ENCODE peak calls at places on chromosomes 4 and X, in five cellular contexts. One of them, this sample, is unnamed.
A peak's percentile ranks its signal among the peaks of the same experiment; 100 is the strongest.

GRCh38 chrX:71111141-71111843 is at the start of gene IL2RG:
- DNase-seq in IMR-90: no peak
- DNase-seq in substantia nigra: no peak
- DNase-seq in transverse colon: peak; percentile 72
- DNase-seq in heart left ventricle: no peak
- DNase-seq in this sample: no peak

GRCh38 chrX:119222932-119223331 is 13.2 kb upstream of the PGRMC1 start:
- DNase-seq in IMR-90: no peak
- DNase-seq in substantia nigra: no peak
- DNase-seq in transverse colon: no peak
- DNase-seq in heart left ventricle: no peak
- DNase-seq in this sample: no peak

GRCh38 chr4:79290376-79290775 is 35.5 kb downstream of the NAA11 start:
- DNase-seq in IMR-90: no peak
- DNase-seq in substantia nigra: no peak
- DNase-seq in transverse colon: no peak
- DNase-seq in heart left ventricle: no peak
- DNase-seq in this sample: no peak

GRCh38 chr4:185535818-185536729 is 767 bp upstream of the PDLIM3 start:
- DNase-seq in IMR-90: no peak
- DNase-seq in substantia nigra: peak; percentile 9
- DNase-seq in transverse colon: peak; percentile 23
- DNase-seq in heart left ventricle: no peak
- DNase-seq in this sample: no peak

GRCh38 chr4:150593996-150594395 is 12.0 kb downstream of the MAB21L2 start:
- DNase-seq in IMR-90: peak; percentile 36
- DNase-seq in substantia nigra: no peak
- DNase-seq in transverse colon: no peak
- DNase-seq in heart left ventricle: no peak
- DNase-seq in this sample: no peak

GRCh38 chr4:129675036-129675435 is 579.1 kb downstream of the C4orf33 start:
- DNase-seq in IMR-90: no peak
- DNase-seq in substantia nigra: no peak
- DNase-seq in transverse colon: no peak
- DNase-seq in heart left ventricle: no peak
- DNase-seq in this sample: no peak

GRCh38 chr4:145531193-145531592 is 49.5 kb downstream of the SMAD1 start:
- DNase-seq in IMR-90: no peak
- DNase-seq in substantia nigra: peak; percentile 27
- DNase-seq in transverse colon: peak; percentile 13
- DNase-seq in heart left ventricle: peak; percentile 52
- DNase-seq in this sample: no peak

GRCh38 chrX:7514871-7515599 is 327.9 kb upstream of the VCX start:
- DNase-seq in IMR-90: no peak
- DNase-seq in substantia nigra: no peak
- DNase-seq in transverse colon: no peak
- DNase-seq in heart left ventricle: no peak
- DNase-seq in this sample: no peak

GRCh38 chr4:121182296-121182695 is 18.2 kb upstream of the TNIP3 start:
- DNase-seq in IMR-90: peak; percentile 33
- DNase-seq in substantia nigra: no peak
- DNase-seq in transverse colon: no peak
- DNase-seq in heart left ventricle: no peak
- DNase-seq in this sample: no peak

GRCh38 chr4:127509155-127509554 is 123.6 kb upstream of the INTU start:
- DNase-seq in IMR-90: peak; percentile 84
- DNase-seq in substantia nigra: no peak
- DNase-seq in transverse colon: no peak
- DNase-seq in heart left ventricle: no peak
- DNase-seq in this sample: no peak

GRCh38 chr4:38062088-38062893 is 102.1 kb downstream of the PTTG2 start:
- DNase-seq in IMR-90: peak; percentile 79
- DNase-seq in substantia nigra: peak; percentile 66
- DNase-seq in transverse colon: peak; percentile 89
- DNase-seq in heart left ventricle: peak; percentile 76
- DNase-seq in this sample: peak; percentile 62
- H3K27ac ChIP-seq in IMR-90: no peak overlapping the region
- H3K27ac ChIP-seq in substantia nigra: no peak overlapping the region
- H3K27ac ChIP-seq in transverse colon: peak overlapping the region; percentile 72
- H3K27ac ChIP-seq in heart left ventricle: peak overlapping the region; percentile 71
- H3K27ac ChIP-seq in this sample: peak overlapping the region; percentile 7

DNA sequence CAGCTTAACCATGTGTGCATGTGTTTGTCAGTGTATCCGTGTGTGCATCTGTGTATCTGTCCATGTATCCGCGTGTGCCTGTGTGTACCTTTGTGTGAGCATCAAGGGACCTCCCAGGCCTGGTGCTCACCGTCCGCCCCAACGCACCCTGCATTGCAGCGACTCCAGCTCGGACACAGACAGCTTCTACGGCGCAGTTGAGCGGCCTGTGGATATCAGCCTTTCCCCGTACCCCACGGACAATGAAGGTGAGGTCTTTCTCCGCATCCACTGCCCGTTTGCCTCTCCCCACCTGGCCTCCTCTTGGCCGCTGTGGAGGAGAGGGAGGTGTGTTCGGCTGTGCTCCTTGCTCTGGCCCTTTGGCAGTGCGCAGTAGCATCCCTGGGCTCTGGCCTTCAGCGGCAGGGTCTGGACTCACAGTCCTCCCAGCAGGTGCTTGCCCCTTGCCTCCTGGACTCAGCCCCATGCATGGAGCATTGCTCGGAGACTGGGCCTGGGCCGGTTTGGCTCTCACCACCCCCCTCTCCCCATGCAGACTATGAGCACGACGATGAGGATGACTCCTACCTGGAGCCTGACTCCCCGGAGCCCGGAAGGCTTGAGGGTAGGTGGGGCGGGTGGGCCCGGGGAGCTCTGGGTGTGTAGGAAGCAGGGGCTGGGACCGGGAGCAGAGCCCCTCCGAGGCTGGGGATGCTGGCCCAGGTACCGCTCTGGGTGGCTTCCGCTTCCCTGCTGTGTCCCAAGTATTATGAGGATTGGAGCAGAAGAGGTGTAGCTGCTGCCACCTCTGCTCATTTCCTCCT is 16.4 kb upstream of the ADD1 start:
- DNase-seq in IMR-90: no peak
- DNase-seq in substantia nigra: no peak
- DNase-seq in transverse colon: no peak
- DNase-seq in heart left ventricle: peak; percentile 54
- DNase-seq in this sample: no peak
- H3K27ac ChIP-seq in IMR-90: no peak overlapping the region
- H3K27ac ChIP-seq in substantia nigra: no peak overlapping the region
- H3K27ac ChIP-seq in transverse colon: no peak overlapping the region
- H3K27ac ChIP-seq in heart left ventricle: no peak overlapping the region
- H3K27ac ChIP-seq in this sample: no peak overlapping the region

GRCh38 chr4:1009647-1010521 is 1.5 kb upstream of the FGFRL1 start:
- DNase-seq in IMR-90: peak; percentile 36
- DNase-seq in substantia nigra: peak; percentile 53
- DNase-seq in transverse colon: peak; percentile 84
- DNase-seq in heart left ventricle: peak; percentile 91
- DNase-seq in this sample: peak; percentile 38
- H3K27ac ChIP-seq in IMR-90: no peak overlapping the region
- H3K27ac ChIP-seq in substantia nigra: no peak overlapping the region
- H3K27ac ChIP-seq in transverse colon: peak overlapping the region; percentile 83
- H3K27ac ChIP-seq in heart left ventricle: no peak overlapping the region
- H3K27ac ChIP-seq in this sample: no peak overlapping the region

DNA sequence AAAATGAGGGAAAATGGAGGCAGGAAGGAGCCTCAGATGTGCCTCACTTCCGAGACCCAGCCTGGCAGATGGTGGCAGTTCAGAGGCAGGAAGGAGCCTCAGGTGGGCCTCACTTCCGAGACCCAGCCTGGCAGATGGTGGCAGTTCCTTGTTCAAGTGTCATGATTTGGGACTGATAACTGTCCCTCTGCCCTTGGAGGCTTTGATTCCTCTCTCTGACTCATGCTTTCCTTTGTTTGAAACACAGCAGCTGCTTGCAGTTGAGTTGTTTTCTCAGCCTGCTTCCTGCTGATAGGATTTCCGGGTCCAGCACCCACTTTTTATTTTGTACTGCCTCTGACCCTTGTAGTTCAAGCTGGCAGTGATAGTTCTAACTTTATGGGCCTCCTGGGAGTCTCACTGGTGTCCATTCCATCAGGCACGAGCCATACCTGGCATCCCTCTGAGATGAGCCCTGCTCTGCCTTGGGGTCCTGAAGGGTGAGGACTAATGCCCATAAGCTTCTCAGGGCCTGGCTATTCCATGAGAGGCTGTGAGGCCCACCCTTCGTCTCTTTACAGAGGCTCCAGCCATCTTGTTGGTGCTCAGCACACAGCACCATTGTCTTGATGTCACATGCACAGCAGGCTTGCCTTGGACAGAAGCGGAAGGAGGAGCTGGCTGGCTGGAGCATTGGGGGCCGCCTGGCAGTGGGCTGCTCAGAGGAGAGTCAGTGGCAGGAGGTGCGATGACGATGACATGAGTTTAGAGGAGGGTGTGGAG is 13.0 kb downstream of the RGS12 start:
- DNase-seq in IMR-90: peak; percentile 62
- DNase-seq in substantia nigra: peak; percentile 29
- DNase-seq in transverse colon: no peak
- DNase-seq in heart left ventricle: peak; percentile 39
- DNase-seq in this sample: no peak
- H3K27ac ChIP-seq in IMR-90: peak overlapping the region; percentile 44
- H3K27ac ChIP-seq in substantia nigra: peak overlapping the region; percentile 31
- H3K27ac ChIP-seq in transverse colon: no peak overlapping the region
- H3K27ac ChIP-seq in heart left ventricle: peak overlapping the region; percentile 13
- H3K27ac ChIP-seq in this sample: peak overlapping the region; percentile 11

DNA sequence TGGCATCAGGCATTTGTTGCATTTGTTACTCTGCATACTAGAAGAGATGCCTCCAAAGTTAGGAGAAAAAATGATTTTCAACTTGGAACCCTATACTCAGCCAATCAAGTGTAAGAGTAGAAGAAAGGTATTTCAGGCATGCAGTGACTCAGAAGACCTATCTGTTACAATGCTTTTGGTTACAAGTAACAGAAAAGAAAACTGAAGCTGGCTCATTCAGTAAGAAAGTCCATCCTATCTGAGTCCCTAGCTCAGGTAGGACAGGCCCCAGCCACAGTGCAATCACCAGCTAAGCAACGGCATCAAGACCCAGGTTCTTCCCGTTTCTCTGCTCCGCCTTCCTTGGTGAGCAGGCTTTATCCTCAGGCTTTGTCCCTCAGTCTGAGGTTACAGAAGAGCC is 23.3 kb downstream of the MECP2 start:
- DNase-seq in IMR-90: peak; percentile 73
- DNase-seq in substantia nigra: no peak
- DNase-seq in transverse colon: no peak
- DNase-seq in heart left ventricle: no peak
- DNase-seq in this sample: no peak
- H3K27ac ChIP-seq in IMR-90: peak overlapping the region; percentile 87
- H3K27ac ChIP-seq in substantia nigra: no peak overlapping the region
- H3K27ac ChIP-seq in transverse colon: no peak overlapping the region
- H3K27ac ChIP-seq in heart left ventricle: no peak overlapping the region
- H3K27ac ChIP-seq in this sample: no peak overlapping the region

DNA sequence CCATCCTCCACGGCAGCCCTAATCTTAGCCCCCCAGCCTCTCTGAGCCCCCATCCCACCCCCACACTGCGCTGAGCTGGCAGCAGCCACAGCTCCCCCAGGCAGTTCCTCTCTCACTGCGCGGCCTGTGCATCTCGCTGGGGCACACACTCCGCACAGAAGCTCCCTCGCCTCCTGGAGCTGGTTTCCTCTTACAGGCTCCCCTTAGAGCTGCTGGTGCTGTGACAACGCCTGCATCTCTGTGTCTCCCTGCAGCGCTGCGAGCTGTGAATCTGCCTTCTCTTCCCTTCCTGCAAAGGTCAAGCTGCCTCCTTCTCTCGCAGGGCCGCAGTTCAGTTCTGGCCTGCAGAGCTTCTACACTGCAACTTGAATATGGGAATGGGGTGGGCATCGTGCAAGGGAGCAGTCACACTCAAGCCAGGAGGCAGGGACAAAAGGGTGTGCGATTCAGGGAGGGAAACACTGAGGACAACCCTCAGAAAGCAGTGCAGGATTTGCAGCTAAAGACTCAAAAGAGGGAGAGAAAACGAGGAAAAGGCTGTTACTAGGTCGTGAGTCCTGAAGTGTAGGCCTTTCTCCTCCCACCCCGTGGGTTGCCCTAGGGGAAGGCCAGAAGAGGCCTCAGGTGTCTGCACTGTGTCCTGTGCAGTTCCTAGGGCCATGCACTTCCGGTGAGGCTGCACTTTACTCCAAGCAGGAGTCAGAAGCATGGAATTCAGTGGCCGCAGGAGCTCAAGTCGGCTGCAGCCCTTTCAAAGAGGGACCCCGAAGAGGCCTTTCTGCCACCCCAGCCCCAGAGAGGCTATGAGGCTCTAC is 87.0 kb downstream of the BCOR start:
- DNase-seq in IMR-90: no peak
- DNase-seq in substantia nigra: no peak
- DNase-seq in transverse colon: no peak
- DNase-seq in heart left ventricle: no peak
- DNase-seq in this sample: no peak
- H3K27ac ChIP-seq in IMR-90: no peak overlapping the region
- H3K27ac ChIP-seq in substantia nigra: no peak overlapping the region
- H3K27ac ChIP-seq in transverse colon: no peak overlapping the region
- H3K27ac ChIP-seq in heart left ventricle: no peak overlapping the region
- H3K27ac ChIP-seq in this sample: no peak overlapping the region

GRCh38 chr4:87077834-87078585 is 142.4 kb downstream of the KLHL8 start:
- DNase-seq in IMR-90: no peak
- DNase-seq in substantia nigra: no peak
- DNase-seq in transverse colon: no peak
- DNase-seq in heart left ventricle: no peak
- DNase-seq in this sample: no peak

GRCh38 chr4:87079967-87080366 is 140.5 kb downstream of the KLHL8 start:
- DNase-seq in IMR-90: no peak
- DNase-seq in substantia nigra: no peak
- DNase-seq in transverse colon: no peak
- DNase-seq in heart left ventricle: no peak
- DNase-seq in this sample: no peak

GRCh38 chr4:87076690-87077358 is 142.0 kb downstream of the AFF1 start:
- DNase-seq in IMR-90: no peak
- DNase-seq in substantia nigra: no peak
- DNase-seq in transverse colon: no peak
- DNase-seq in heart left ventricle: no peak
- DNase-seq in this sample: no peak

GRCh38 chr4:87080462-87080861 is 140.0 kb downstream of the KLHL8 start:
- DNase-seq in IMR-90: no peak
- DNase-seq in substantia nigra: no peak
- DNase-seq in transverse colon: no peak
- DNase-seq in heart left ventricle: no peak
- DNase-seq in this sample: no peak

GRCh38 chr4:87078987-87079469 is 141.4 kb downstream of the KLHL8 start:
- DNase-seq in IMR-90: peak; percentile 88
- DNase-seq in substantia nigra: no peak
- DNase-seq in transverse colon: no peak
- DNase-seq in heart left ventricle: no peak
- DNase-seq in this sample: no peak
- H3K27ac ChIP-seq in IMR-90: peak overlapping the region; percentile 73
- H3K27ac ChIP-seq in substantia nigra: peak overlapping the region; percentile 84
- H3K27ac ChIP-seq in transverse colon: peak overlapping the region; percentile 83
- H3K27ac ChIP-seq in heart left ventricle: peak overlapping the region; percentile 66
- H3K27ac ChIP-seq in this sample: peak overlapping the region; percentile 87

This sample was measured in caudate nucleus.